ENCODE peak calls at places on chromosomes 3 and 15, in nine cellular contexts. V is cardiac muscle cell, D is tibial nerve, E is bronchial epithelial cell, T is pancreas, U is lower lobe of right lung, O is heart right ventricle, Z is sigmoid colon, X is SK-N-SH. Y is an unnamed sample.

GRCh38 chr15:48928877-48929538 is 34.7 kb downstream of the SHC4 start:
- DNase-seq in V (no peak), D (no peak), E (no peak), T (no peak), U (no peak), O (no peak), Z (no peak), X (no peak), Y (no peak)

GRCh38 chr3:5784656-5785055 is 597.1 kb downstream of the EDEM1 start:
- DNase-seq in V (no peak), D (no peak), E (no peak), T (no peak), U (no peak), O (no peak), Z (no peak), X (no peak), Y (no peak)

GRCh38 chr3:58234516-58234931 is 3.1 kb upstream of the ABHD6 start:
- DNase-seq in V (peak; percentile 25), D (no peak), E (peak; percentile 68), T (no peak), U (no peak), O (no peak), Z (no peak), X (no peak), Y (no peak)

GRCh38 chr3:66031102-66031698 is 7.5 kb downstream of the MAGI1 start:
- DNase-seq in V (no peak), D (no peak), E (no peak), T (no peak), U (no peak), O (no peak), Z (no peak), X (no peak), Y (no peak)

GRCh38 chr3:99499235-99499798 is 139.1 kb upstream of the COL8A1 start:
- DNase-seq in V (peak; percentile 81), D (peak; percentile 49), E (peak; percentile 55), T (no peak), U (no peak), O (no peak), Z (no peak), X (peak; percentile 24), Y (peak; percentile 55)

GRCh38 chr3:103947062-103947461 is 1419.6 kb upstream of the ALCAM start:
- DNase-seq in V (no peak), D (no peak), E (no peak), T (no peak), U (no peak), O (no peak), Z (no peak), X (no peak), Y (no peak)

GRCh38 chr3:119779731-119780383 is 2.0 kb upstream of the NR1I2 start:
- DNase-seq in V (no peak), D (no peak), E (no peak), T (no peak), U (no peak), O (no peak), Z (no peak), X (no peak), Y (no peak)

GRCh38 chr3:17027344-17027743 is 142.6 kb downstream of the PLCL2 start:
- DNase-seq in V (peak; percentile 9), D (no peak), E (no peak), T (no peak), U (no peak), O (no peak), Z (no peak), X (no peak), Y (no peak)

GRCh38 chr3:55180936-55181535 is 253.2 kb upstream of the LRTM1 start:
- DNase-seq in V (peak; percentile 68), D (peak; percentile 63), E (peak; percentile 34), T (no peak), U (no peak), O (no peak), Z (no peak), X (peak; percentile 38), Y (no peak)

GRCh38 chr3:42397644-42398043 is 12.8 kb downstream of the LYZL4 start:
- DNase-seq in V (no peak), D (no peak), E (no peak), T (no peak), U (no peak), O (no peak), Z (no peak), X (no peak), Y (no peak)

GRCh38 chr15:80461370-80462060 is 57.3 kb downstream of the ARNT2 start:
- DNase-seq in V (peak; percentile 70), D (peak; percentile 13), E (no peak), T (no peak), U (no peak), O (no peak), Z (no peak), X (no peak), Y (no peak)

GRCh38 chr15:80849308-80849707 is 70.1 kb downstream of the CEMIP start:
- DNase-seq in V (peak; percentile 86), D (peak; percentile 10), E (peak; percentile 90), T (no peak), U (peak; percentile 73), O (no peak), Z (no peak), X (no peak), Y (no peak)

GRCh38 chr15:70789213-70789612 is 25.9 kb upstream of the UACA start:
- DNase-seq in V (peak; percentile 41), D (no peak), E (no peak), T (no peak), U (no peak), O (no peak), Z (no peak), X (no peak), Y (no peak)

GRCh38 chr3:107644631-107645030 is 121.9 kb downstream of the BBX start:
- DNase-seq in V (no peak), D (no peak), E (peak; percentile 81), T (no peak), U (no peak), O (no peak), Z (no peak), X (no peak), Y (no peak)

GRCh38 chr15:74040115-74040850 is 42.1 kb downstream of the GOLGA6A start:
- DNase-seq in V (peak; percentile 99), D (peak; percentile 74), E (peak; percentile 27), T (no peak), U (no peak), O (no peak), Z (peak; percentile 90), X (no peak), Y (no peak)

GRCh38 chr15:88144921-88145320 is 111.6 kb downstream of the NTRK3 start:
- DNase-seq in V (no peak), D (no peak), E (no peak), T (no peak), U (no peak), O (no peak), Z (no peak), X (no peak), Y (no peak)

GRCh38 chr15:65414841-65415621 is 7.7 kb downstream of the IGDCC4 start:
- DNase-seq in V (peak; percentile 56), D (no peak), E (no peak), T (peak; percentile 65), U (no peak), O (peak; percentile 37), Z (no peak), X (no peak), Y (no peak)

DNA sequence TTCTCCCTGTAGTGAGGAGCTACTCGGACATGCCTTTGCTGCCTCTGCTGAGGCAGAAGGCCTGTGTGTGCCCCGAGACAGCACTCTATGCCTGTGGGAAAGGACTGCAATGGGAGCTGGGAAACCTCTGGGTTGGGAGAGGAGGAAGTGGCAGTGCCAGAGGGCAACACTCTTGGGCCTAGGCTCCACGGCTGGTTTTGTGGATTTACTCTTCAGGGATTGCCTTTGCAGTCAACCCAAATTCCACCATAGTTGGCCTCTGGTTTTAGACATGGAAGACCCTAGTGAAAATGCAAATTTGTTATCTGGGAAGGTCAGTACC is 46.8 kb downstream of the ITGA11 start:
- DNase-seq in V (no peak), D (no peak), E (no peak), T (no peak), U (peak; percentile 16), O (no peak), Z (peak; percentile 21), X (no peak), Y (no peak)
- H3K4me3 ChIP-seq in V (no peak overlapping the region), D (no peak overlapping the region), E (no peak overlapping the region), T (no peak overlapping the region), U (no peak overlapping the region), O (no peak overlapping the region), Z (no peak overlapping the region), X (no peak overlapping the region), Y (no peak overlapping the region)

GRCh38 chr3:129473067-129473765 is 33.2 kb downstream of the IFT122 start:
- DNase-seq in V (no peak), D (no peak), E (no peak), T (no peak), U (no peak), O (no peak), Z (no peak), X (no peak), Y (no peak)
- H3K36me3 ChIP-seq in V (peaks cover 4% of the 10 kb centered on the region), D (no peaks in the 10 kb centered on the region), E (no peaks in the 10 kb centered on the region), T (no peaks in the 10 kb centered on the region), U (peaks cover 58% of the 10 kb centered on the region), O (no peaks in the 10 kb centered on the region), Z (peaks cover 72% of the 10 kb centered on the region), X (peaks cover 31% of the 10 kb centered on the region), Y (no peaks in the 10 kb centered on the region)

GRCh38 chr3:31105438-31106077 is 211.1 kb upstream of the GADL1 start:
- DNase-seq in V (peak; percentile 87), D (no peak), E (peak; percentile 99), T (no peak), U (no peak), O (no peak), Z (no peak), X (no peak), Y (no peak)
- H3K4me3 ChIP-seq in V (no peak overlapping the region), D (no peak overlapping the region), E (no peak overlapping the region), T (no peak overlapping the region), U (no peak overlapping the region), O (no peak overlapping the region), Z (no peak overlapping the region), X (no peak overlapping the region), Y (no peak overlapping the region)

GRCh38 chr3:52272831-52273230 is 5.6 kb downstream of the WDR82 start:
- DNase-seq in V (no peak), D (no peak), E (no peak), T (no peak), U (no peak), O (no peak), Z (no peak), X (no peak), Y (peak; percentile 4)

GRCh38 chr3:52268036-52268435 is 10.4 kb downstream of the WDR82 start:
- DNase-seq in V (no peak), D (no peak), E (peak; percentile 59), T (no peak), U (no peak), O (no peak), Z (no peak), X (no peak), Y (no peak)

GRCh38 chr3:52265387-52265786 is 13.1 kb downstream of the WDR82 start:
- DNase-seq in V (no peak), D (no peak), E (peak; percentile 23), T (no peak), U (no peak), O (no peak), Z (no peak), X (no peak), Y (no peak)

DNA sequence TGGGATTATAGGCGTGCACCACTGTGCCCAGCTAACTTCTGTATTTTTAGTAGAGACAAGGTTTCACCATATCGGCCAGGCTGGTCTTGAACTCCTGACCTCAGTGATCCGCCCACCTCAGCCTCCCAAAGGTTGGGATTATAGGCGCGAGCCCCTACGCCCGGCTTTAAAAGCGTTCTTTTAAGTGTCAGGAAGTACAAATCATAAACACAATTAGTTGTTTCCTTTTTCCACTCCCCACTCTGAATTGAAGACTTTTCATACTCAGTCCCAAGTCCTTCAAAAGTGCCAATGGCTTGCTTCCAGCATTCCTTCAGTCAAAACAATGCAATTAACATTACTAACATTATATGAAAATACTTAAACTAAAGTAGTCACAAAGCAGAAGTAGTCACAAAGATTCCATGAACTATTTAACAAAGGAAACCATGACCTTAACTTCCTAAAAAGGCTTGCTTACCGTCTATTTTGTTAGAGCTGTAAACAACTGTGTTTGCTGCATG is 8.1 kb downstream of the WDR82 start:
- DNase-seq in V (no peak), D (no peak), E (no peak), T (no peak), U (peak; percentile 60), O (no peak), Z (no peak), X (no peak), Y (peak; percentile 27)
- H3K36me3 ChIP-seq in V (peaks cover 53% of the 10 kb centered on the region), D (peaks cover 19% of the 10 kb centered on the region), E (peaks cover 8% of the 10 kb centered on the region), T (peaks cover 34% of the 10 kb centered on the region), U (peaks cover 82% of the 10 kb centered on the region), O (peaks cover 6% of the 10 kb centered on the region), Z (peaks cover 56% of the 10 kb centered on the region), X (peaks cover 47% of the 10 kb centered on the region), Y (peaks cover 11% of the 10 kb centered on the region)